ENCODE peak calls at places on chromosome 6, in ten cellular contexts. R is body of pancreas, Q is cardiac fibroblast, O is A549, K is ascending aorta, T is neural progenitor cell, L is choroid plexus epithelial cell, P is fibroblast of pulmonary artery, D is mucosa of descending colon, H is WERI-Rb-1. A is an unnamed sample.

GRCh38 chr6:70445001-70445400 is 31.7 kb downstream of the FAM135A start:
- DNase-seq in R (no peak), Q (no peak), O (no peak), K (no peak), T (no peak), L (no peak), P (no peak), D (no peak), H (no peak), A (no peak)

GRCh38 chr6:122666418-122666817 is 56.2 kb downstream of the PKIB start:
- DNase-seq in R (no peak), Q (no peak), O (no peak), K (no peak), T (no peak), L (no peak), P (no peak), D (no peak), H (no peak), A (no peak)

GRCh38 chr6:33147807-33148666 is 44.2 kb downstream of the COL11A2 start:
- DNase-seq in R (peak), Q (peak), O (peak), K (no peak), T (peak), L (peak), P (peak), D (no peak), H (peak), A (no peak)

GRCh38 chr6:111069722-111070406 is 17.4 kb upstream of the SLC16A10 start:
- DNase-seq in R (no peak), Q (no peak), O (no peak), K (no peak), T (no peak), L (no peak), P (no peak), D (no peak), H (no peak), A (no peak)

GRCh38 chr6:128605961-128606360 is 85.6 kb upstream of the PTPRK start:
- DNase-seq in R (no peak), Q (peak), O (no peak), K (no peak), T (no peak), L (peak), P (peak), D (no peak), H (no peak), A (no peak)

GRCh38 chr6:19599813-19600464 is 237.2 kb upstream of the ID4 start:
- DNase-seq in R (no peak), Q (no peak), O (no peak), K (no peak), T (no peak), L (no peak), P (no peak), D (no peak), H (no peak), A (no peak)

GRCh38 chr6:32855467-32856174 is 1.6 kb downstream of the PSMB9 start:
- DNase-seq in R (no peak), Q (no peak), O (no peak), K (no peak), T (no peak), L (no peak), P (no peak), D (no peak), H (no peak), A (no peak)

GRCh38 chr6:30641048-30641447 is 5.9 kb upstream of the C6orf136 start:
- DNase-seq in R (no peak), Q (no peak), O (no peak), K (no peak), T (no peak), L (no peak), P (no peak), D (no peak), H (no peak), A (no peak)

GRCh38 chr6:125787791-125788190 is 3.0 kb upstream of the NCOA7 start:
- DNase-seq in R (no peak), Q (peak), O (peak), K (no peak), T (no peak), L (peak), P (peak), D (no peak), H (peak), A (no peak)

GRCh38 chr6:167744681-167745659 is 81.7 kb upstream of the AFDN start:
- DNase-seq in R (no peak), Q (no peak), O (no peak), K (no peak), T (no peak), L (no peak), P (no peak), D (no peak), H (no peak), A (no peak)

GRCh38 chr6:33958863-33959651 is 155.3 kb upstream of the MLN start:
- DNase-seq in R (no peak), Q (no peak), O (no peak), K (no peak), T (no peak), L (no peak), P (no peak), D (no peak), H (peak), A (no peak)

GRCh38 chr6:29924731-29925130 is 17.6 kb upstream of the HLA-A start:
- DNase-seq in R (no peak), Q (peak), O (no peak), K (no peak), T (no peak), L (no peak), P (no peak), D (no peak), H (no peak), A (no peak)

GRCh38 chr6:137793805-137794508 is 73.1 kb upstream of the TNFAIP3 start:
- DNase-seq in R (no peak), Q (no peak), O (no peak), K (no peak), T (no peak), L (no peak), P (no peak), D (no peak), H (no peak), A (no peak)

GRCh38 chr6:6730831-6731230 is 142.3 kb downstream of the LY86 start:
- DNase-seq in R (no peak), Q (peak), O (peak), K (no peak), T (no peak), L (peak), P (peak), D (no peak), H (no peak), A (no peak)

GRCh38 chr6:26360451-26361416 is 4.3 kb upstream of the BTN3A2 start:
- DNase-seq in R (no peak), Q (no peak), O (no peak), K (no peak), T (no peak), L (no peak), P (no peak), D (no peak), H (no peak), A (no peak)

GRCh38 chr6:35948725-35949124 is 27.8 kb upstream of the SRPK1 start:
- DNase-seq in R (no peak), Q (peak), O (peak), K (no peak), T (peak), L (peak), P (peak), D (no peak), H (peak), A (no peak)

GRCh38 chr6:68189217-68189616 is 445.9 kb upstream of the ADGRB3 start:
- DNase-seq in R (no peak), Q (no peak), O (no peak), K (no peak), T (no peak), L (no peak), P (no peak), D (no peak), H (no peak), A (no peak)

GRCh38 chr6:134701301-134701700 is 248.6 kb downstream of the ALDH8A1 start:
- DNase-seq in R (no peak), Q (no peak), O (no peak), K (no peak), T (no peak), L (no peak), P (no peak), D (no peak), H (no peak), A (no peak)

GRCh38 chr6:81731814-81732213 is 20.7 kb downstream of the TENT5A start:
- DNase-seq in R (no peak), Q (peak), O (no peak), K (no peak), T (no peak), L (no peak), P (no peak), D (no peak), H (no peak), A (no peak)

GRCh38 chr6:134491473-134491872 is 173.6 kb upstream of the SGK1 start:
- DNase-seq in R (no peak), Q (no peak), O (peak), K (no peak), T (no peak), L (peak), P (peak), D (no peak), H (no peak), A (no peak)

DNA sequence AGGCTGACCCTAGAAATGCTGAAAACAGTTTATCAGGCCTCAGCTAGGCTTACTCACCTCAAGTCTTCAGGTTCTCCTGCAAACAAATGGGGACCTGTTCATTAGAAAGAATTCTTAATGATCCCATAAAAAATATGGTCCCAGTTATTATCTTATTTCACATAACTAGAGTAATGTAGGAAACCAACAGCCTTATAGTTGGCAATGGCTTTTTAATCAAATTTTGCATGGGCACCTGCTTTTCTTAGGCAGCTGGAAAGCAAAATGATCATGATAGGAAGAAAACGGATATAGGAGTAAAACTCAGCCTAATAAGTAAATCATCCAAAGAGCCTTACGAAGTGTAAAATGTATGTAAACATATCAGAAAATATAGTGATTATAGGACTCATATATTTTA is 1.3 kb downstream of the NRSN1 start:
- DNase-seq in R (no peak), Q (no peak), O (no peak), K (no peak), T (no peak), L (no peak), P (no peak), D (no peak), H (no peak), A (no peak)
- H3K4me3 ChIP-seq in R (no peak), Q (no peak), O (no peak), K (no peak), T (no peak), L (no peak), P (no peak), D (no peak), H (no peak), A (no peak)

GRCh38 chr6:157070403-157071107 is 252.8 kb downstream of the TMEM242 start:
- DNase-seq in R (no peak), Q (no peak), O (no peak), K (no peak), T (peak), L (peak), P (no peak), D (no peak), H (no peak), A (no peak)
- H3K4me3 ChIP-seq in R (no peak), Q (no peak), O (no peak), K (no peak), T (no peak), L (no peak), P (no peak), D (no peak), H (no peak), A (no peak)

DNA sequence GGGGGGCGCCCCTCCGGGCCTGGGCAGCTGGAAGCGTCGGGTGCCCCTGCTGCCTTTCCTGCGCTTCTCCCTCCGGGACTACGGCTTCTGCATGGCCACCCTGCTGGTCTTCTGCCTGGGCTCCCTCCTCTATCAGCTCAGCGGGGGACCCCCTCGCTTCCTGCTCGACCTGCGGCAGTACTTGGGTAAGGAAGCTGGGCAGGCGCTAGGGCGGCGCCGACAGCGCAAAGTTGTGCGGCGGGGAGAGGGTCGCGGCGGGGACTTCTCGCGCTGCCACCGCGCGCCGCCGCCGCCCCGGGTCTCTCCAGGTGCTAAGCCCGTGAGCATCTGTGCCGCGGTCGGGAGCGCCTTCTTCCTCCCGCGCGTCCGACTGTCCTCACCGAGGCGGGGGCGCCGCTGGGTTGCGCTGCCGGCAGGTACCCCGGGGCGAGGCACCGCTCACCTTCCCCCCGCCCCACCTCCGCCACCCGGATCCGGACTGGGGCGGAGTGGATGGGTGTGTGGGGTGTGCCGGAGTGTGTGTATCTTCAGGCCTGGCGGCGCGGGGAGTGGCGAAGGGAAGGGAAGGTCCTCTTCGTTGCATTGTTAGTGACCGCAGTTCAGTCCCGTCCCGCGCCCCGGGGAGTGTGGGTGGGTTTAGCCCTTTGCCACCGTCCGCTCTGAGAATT is 797 bp downstream of the UST start:
- DNase-seq in R (peak), Q (peak), O (peak), K (peak), T (peak), L (peak), P (peak), D (peak), H (peak), A (peak)
- H3K4me3 ChIP-seq in R (peak), Q (peak), O (peak), K (peak), T (peak), L (peak), P (peak), D (peak), H (peak), A (peak)

GRCh38 chr6:16619017-16619416 is 142.2 kb downstream of the ATXN1 start:
- DNase-seq in R (no peak), Q (no peak), O (no peak), K (no peak), T (no peak), L (no peak), P (no peak), D (no peak), H (no peak), A (no peak)
- H3K4me3 ChIP-seq in R (no peak), Q (no peak), O (no peak), K (no peak), T (no peak), L (no peak), P (no peak), D (no peak), H (no peak), A (no peak)

GRCh38 chr6:90538651-90539050 is 48.2 kb downstream of the MAP3K7 start:
- DNase-seq in R (no peak), Q (peak), O (no peak), K (no peak), T (no peak), L (peak), P (peak), D (no peak), H (no peak), A (no peak)
- H3K4me3 ChIP-seq in R (no peak), Q (no peak), O (no peak), K (no peak), T (no peak), L (no peak), P (no peak), D (no peak), H (no peak), A (no peak)

GRCh38 chr6:157107915-157108651 is 215.2 kb downstream of the TMEM242 start:
- DNase-seq in R (no peak), Q (peak), O (peak), K (no peak), T (no peak), L (peak), P (peak), D (no peak), H (no peak), A (no peak)
- H3K4me3 ChIP-seq in R (no peak), Q (no peak), O (peak), K (no peak), T (no peak), L (no peak), P (no peak), D (no peak), H (no peak), A (no peak)

GRCh38 chr6:16258709-16259075 is 20.3 kb downstream of the GMPR start:
- DNase-seq in R (no peak), Q (no peak), O (no peak), K (no peak), T (no peak), L (no peak), P (no peak), D (no peak), H (no peak), A (no peak)

GRCh38 chr6:16254535-16254934 is 16.1 kb downstream of the GMPR start:
- DNase-seq in R (no peak), Q (no peak), O (no peak), K (no peak), T (no peak), L (no peak), P (no peak), D (no peak), H (no peak), A (no peak)

GRCh38 chr6:16257999-16258708 is 19.8 kb downstream of the GMPR start:
- DNase-seq in R (no peak), Q (no peak), O (no peak), K (no peak), T (no peak), L (no peak), P (peak), D (no peak), H (no peak), A (no peak)

GRCh38 chr6:16253399-16254144 is 15.2 kb downstream of the GMPR start:
- DNase-seq in R (no peak), Q (no peak), O (no peak), K (no peak), T (no peak), L (no peak), P (no peak), D (no peak), H (no peak), A (no peak)

DNA sequence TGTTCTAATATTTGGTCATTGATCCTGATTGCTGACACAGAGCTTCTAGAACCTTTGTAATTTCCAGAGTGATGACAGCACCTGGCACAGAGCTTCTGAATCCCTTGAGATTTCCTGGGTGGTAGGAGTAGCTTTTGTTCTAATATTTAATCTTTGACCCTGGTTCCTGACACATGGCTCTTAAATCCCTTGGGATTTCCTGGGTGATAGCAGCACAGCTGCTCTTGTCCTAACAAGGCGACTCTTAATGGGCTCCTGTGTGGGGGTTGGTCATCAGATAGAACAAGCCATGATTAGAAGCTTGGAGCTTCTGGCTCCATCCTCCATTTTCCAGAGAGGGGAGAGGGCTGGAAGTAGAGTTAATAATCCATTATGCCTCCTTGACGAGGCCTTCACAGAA is 18.4 kb downstream of the GMPR start:
- DNase-seq in R (no peak), Q (no peak), O (no peak), K (no peak), T (no peak), L (no peak), P (no peak), D (no peak), H (peak), A (no peak)
- H3K4me3 ChIP-seq in R (no peak), Q (no peak), O (no peak), K (no peak), T (no peak), L (no peak), P (no peak), D (no peak), H (no peak), A (no peak)